ENCODE peak calls at places on chromosomes 7 and 10, in five cellular contexts. C is cardiac muscle cell, W is nucleus accumbens, L is transverse colon, K is NCI-H1930. U is an unnamed sample.

GRCh38 chr7:23746629-23747028 is 36.6 kb downstream of the STK31 start:
- DNase-seq in C (no peak), W (no peak), L (no peak), K (no peak), U (no peak)

GRCh38 chr7:25835191-25835590 is 316.8 kb upstream of the NFE2L3 start:
- DNase-seq in C (no peak), W (no peak), L (no peak), K (no peak), U (no peak)

GRCh38 chr7:136009488-136010079 is 32.4 kb upstream of the MTPN start:
- DNase-seq in C (peak), W (no peak), L (no peak), K (no peak), U (peak)

GRCh38 chr10:26310361-26310760 is 93.8 kb downstream of the GAD2 start:
- DNase-seq in C (no peak), W (no peak), L (no peak), K (no peak), U (no peak)

GRCh38 chr7:108875139-108875538 is 305.5 kb downstream of the DNAJB9 start:
- DNase-seq in C (peak), W (no peak), L (no peak), K (no peak), U (no peak)

GRCh38 chr10:83917519-83918506 is 221.5 kb upstream of the GHITM start:
- DNase-seq in C (peak), W (no peak), L (peak), K (no peak), U (peak)

GRCh38 chr7:38862666-38863065 is 46.3 kb downstream of the VPS41 start:
- DNase-seq in C (no peak), W (no peak), L (no peak), K (no peak), U (no peak)

GRCh38 chr10:123394382-123394781 is 240.2 kb downstream of the BUB3 start:
- DNase-seq in C (no peak), W (no peak), L (no peak), K (no peak), U (no peak)

GRCh38 chr7:116782177-116782711 is 80.1 kb upstream of the CAPZA2 start:
- DNase-seq in C (peak), W (no peak), L (no peak), K (no peak), U (no peak)

GRCh38 chr7:151552352-151553028 is 32.8 kb upstream of the RHEB start:
- DNase-seq in C (no peak), W (no peak), L (peak), K (no peak), U (no peak)

GRCh38 chr10:23523251-23523650 is 84.4 kb downstream of the OTUD1 start:
- DNase-seq in C (no peak), W (no peak), L (no peak), K (no peak), U (no peak)

GRCh38 chr7:34070486-34071323 is 165.4 kb downstream of the BMPER start:
- DNase-seq in C (peak), W (no peak), L (no peak), K (no peak), U (peak)